ENCODE peak calls at places on chromosomes 11 and 22, in ten cellular contexts. E, V, R, I, X, L, Z, B, D and O are unnamed samples.

GRCh38 chr11:132049205-132049604 is 678.8 kb downstream of the NTM start:
- DNase-seq in E (no peak), V (no peak), R (no peak), I (no peak), X (no peak), L (no peak), Z (no peak), B (no peak), D (no peak), O (no peak)

GRCh38 chr22:35549338-35549737 is 8.7 kb downstream of the RASD2 start:
- DNase-seq in E (no peak), V (no peak), R (no peak), I (no peak), X (no peak), L (no peak), Z (no peak), B (no peak), D (peak; percentile 77), O (no peak)

GRCh38 chr11:82521427-82521826 is 212.2 kb downstream of the FAM181B start:
- DNase-seq in E (no peak), V (no peak), R (no peak), I (no peak), X (no peak), L (no peak), Z (no peak), B (no peak), D (no peak), O (no peak)

GRCh38 chr11:69907611-69908010 is 88.4 kb upstream of the FGF3 start:
- DNase-seq in E (no peak), V (no peak), R (no peak), I (no peak), X (no peak), L (no peak), Z (no peak), B (no peak), D (no peak), O (no peak)

GRCh38 chr11:96213500-96213899 is 129.5 kb downstream of the MAML2 start:
- DNase-seq in E (no peak), V (no peak), R (peak; percentile 15), I (no peak), X (no peak), L (peak; percentile 72), Z (no peak), B (no peak), D (no peak), O (no peak)

GRCh38 chr22:17418890-17419324 is 49.6 kb downstream of the CECR2 start:
- DNase-seq in E (no peak), V (no peak), R (no peak), I (no peak), X (no peak), L (peak; percentile 46), Z (no peak), B (no peak), D (peak; percentile 60), O (no peak)

GRCh38 chr11:46202149-46202548 is 75.3 kb upstream of the CREB3L1 start:
- DNase-seq in E (no peak), V (no peak), R (no peak), I (no peak), X (no peak), L (peak; percentile 39), Z (peak; percentile 96), B (no peak), D (no peak), O (no peak)

GRCh38 chr22:27241430-27242110 is 560.0 kb downstream of the MN1 start:
- DNase-seq in E (no peak), V (no peak), R (no peak), I (no peak), X (no peak), L (peak; percentile 73), Z (no peak), B (no peak), D (peak; percentile 66), O (no peak)

GRCh38 chr11:1053121-1053901 is 16.8 kb upstream of the MUC6 start:
- DNase-seq in E (no peak), V (no peak), R (no peak), I (no peak), X (no peak), L (peak; percentile 13), Z (no peak), B (no peak), D (no peak), O (no peak)

GRCh38 chr11:44880953-44881352 is 69.7 kb downstream of the TP53I11 start:
- DNase-seq in E (no peak), V (no peak), R (no peak), I (no peak), X (no peak), L (no peak), Z (no peak), B (no peak), D (no peak), O (no peak)

GRCh38 chr11:16611395-16612233 is 126.8 kb upstream of the C11orf58 start:
- DNase-seq in E (no peak), V (no peak), R (no peak), I (no peak), X (no peak), L (peak; percentile 1), Z (no peak), B (peak; percentile 89), D (no peak), O (no peak)

GRCh38 chr22:46001046-46001425 is 24.1 kb upstream of the WNT7B start:
- DNase-seq in E (no peak), V (no peak), R (no peak), I (no peak), X (no peak), L (no peak), Z (no peak), B (no peak), D (no peak), O (no peak)

GRCh38 chr11:116893437-116893836 is 56.0 kb upstream of the APOA1 start:
- DNase-seq in E (no peak), V (no peak), R (no peak), I (no peak), X (no peak), L (no peak), Z (no peak), B (no peak), D (no peak), O (no peak)

GRCh38 chr11:35293699-35294098 is 125.7 kb downstream of the SLC1A2 start:
- DNase-seq in E (no peak), V (no peak), R (no peak), I (no peak), X (no peak), L (no peak), Z (no peak), B (no peak), D (no peak), O (no peak)

GRCh38 chr22:28750471-28750881 is 8.6 kb downstream of the HSCB start:
- DNase-seq in E (no peak), V (no peak), R (peak; percentile 37), I (no peak), X (no peak), L (peak; percentile 73), Z (no peak), B (no peak), D (no peak), O (peak; percentile 48)

GRCh38 chr22:37431366-37431765 is 4.1 kb upstream of the ELFN2 start:
- DNase-seq in E (no peak), V (no peak), R (no peak), I (no peak), X (no peak), L (peak; percentile 61), Z (no peak), B (no peak), D (peak; percentile 6), O (no peak)